ENCODE peak calls at places on chromosomes 12 and 14, in four cellular contexts. P is HEK293T, H is HepG2, M is GM12878. G is an unnamed sample.

GRCh38 chr14:71711619-71712018 is 220.6 kb upstream of the RGS6 start:
- DNase-seq in P (no peak), H (no peak), M (no peak), G (no peak)

GRCh38 chr14:87813211-87813610 is 179.8 kb downstream of the GALC start:
- DNase-seq in P (no peak), H (no peak), M (no peak), G (no peak)

GRCh38 chr12:50642035-50642451 is 121.9 kb upstream of the ATF1 start:
- DNase-seq in P (no peak), H (peak; percentile 36), M (no peak), G (peak; percentile 50)

GRCh38 chr12:116060765-116061164 is 216.7 kb downstream of the MED13L start:
- DNase-seq in P (no peak), H (no peak), M (peak; percentile 37), G (no peak)

GRCh38 chr12:54654926-54655325 is 6.8 kb upstream of the DCD start:
- DNase-seq in P (no peak), H (no peak), M (no peak), G (no peak)

GRCh38 chr12:110335481-110336045 is 54.5 kb downstream of the ATP2A2 start:
- DNase-seq in P (no peak), H (no peak), M (no peak), G (no peak)

GRCh38 chr12:130710733-130711080 is 5.4 kb downstream of the RIMBP2 start:
- DNase-seq in P (no peak), H (no peak), M (no peak), G (no peak)

GRCh38 chr14:78010688-78011087 is 159.5 kb upstream of the NRXN3 start:
- DNase-seq in P (no peak), H (no peak), M (no peak), G (no peak)

GRCh38 chr14:68658029-68658509 is 134.8 kb downstream of the ZFP36L1 start:
- DNase-seq in P (no peak), H (no peak), M (no peak), G (no peak)

GRCh38 chr12:24049101-24049500 is 99.6 kb upstream of the SOX5 start:
- DNase-seq in P (no peak), H (no peak), M (no peak), G (no peak)

GRCh38 chr12:50117057-50117622 is 5.1 kb downstream of the COX14 start:
- DNase-seq in P (no peak), H (no peak), M (no peak), G (no peak)

GRCh38 chr14:61461808-61462275 is 140.5 kb downstream of the PRKCH start:
- DNase-seq in P (peak; percentile 67), H (peak; percentile 68), M (no peak), G (peak; percentile 60)

GRCh38 chr12:78470354-78471195 is 394.0 kb upstream of the SYT1 start:
- DNase-seq in P (peak; percentile 30), H (peak; percentile 27), M (no peak), G (no peak)

GRCh38 chr14:72479471-72479931 is 414.4 kb downstream of the DPF3 start:
- DNase-seq in P (no peak), H (no peak), M (peak; percentile 75), G (no peak)

GRCh38 chr12:57591567-57592325 is 754 bp downstream of the PIP4K2C start:
- DNase-seq in P (no peak), H (no peak), M (no peak), G (peak; percentile 53)

GRCh38 chr12:130357241-130357640 is 19.6 kb downstream of the PIWIL1 start:
- DNase-seq in P (no peak), H (no peak), M (no peak), G (no peak)

GRCh38 chr14:25833341-25834121 is 764.3 kb downstream of the NOVA1 start:
- DNase-seq in P (peak; percentile 53), H (peak; percentile 46), M (no peak), G (peak; percentile 4)
- TF ChIP-seq TARDBP in P (no peak), H (no peak), M (no peak), G (no peak)

GRCh38 chr14:25118671-25119070 is 68.7 kb upstream of the STXBP6 start:
- DNase-seq in P (no peak), H (no peak), M (no peak), G (no peak)

GRCh38 chr14:25122843-25123242 is 72.9 kb upstream of the STXBP6 start:
- DNase-seq in P (no peak), H (no peak), M (no peak), G (no peak)

GRCh38 chr14:25121342-25122129 is 71.6 kb upstream of the STXBP6 start:
- DNase-seq in P (no peak), H (peak; percentile 34), M (no peak), G (peak; percentile 7)

GRCh38 chr14:25120261-25120660 is 70.3 kb upstream of the STXBP6 start:
- DNase-seq in P (no peak), H (no peak), M (no peak), G (no peak)

DNA sequence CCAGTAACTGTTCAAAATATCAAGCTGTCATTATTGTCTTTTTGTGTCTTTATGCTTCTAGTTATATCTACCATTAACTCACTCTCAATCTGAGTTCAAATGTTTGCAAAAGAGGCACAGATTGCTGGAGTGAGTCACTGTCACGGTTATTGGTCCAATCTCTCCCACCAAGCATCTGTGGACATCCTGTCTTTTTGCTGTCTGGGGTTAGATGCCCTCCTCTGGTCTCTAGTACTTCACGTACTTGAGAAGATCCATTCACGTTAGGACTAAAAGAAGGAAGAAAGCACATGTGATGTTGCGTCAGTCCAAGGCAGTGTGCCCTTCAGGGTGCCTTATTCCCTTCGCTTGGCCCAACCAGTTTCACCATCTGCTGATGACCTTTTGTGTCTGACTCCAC is 72.2 kb upstream of the STXBP6 start:
- DNase-seq in P (no peak), H (no peak), M (no peak), G (no peak)
- TF ChIP-seq TARDBP in P (no peak), H (no peak), M (no peak), G (no peak)

GRCh38 chr12:106118-106561 is 39.6 kb downstream of the IQSEC3 start:
- DNase-seq in P (peak; percentile 15), H (peak; percentile 17), M (peak; percentile 68), G (no peak)

GRCh38 chr12:109872-110271 is 43.3 kb downstream of the IQSEC3 start:
- DNase-seq in P (no peak), H (no peak), M (no peak), G (no peak)

GRCh38 chr12:109446-109845 is 42.9 kb downstream of the IQSEC3 start:
- DNase-seq in P (no peak), H (no peak), M (no peak), G (no peak)

GRCh38 chr12:105696-106095 is 39.1 kb downstream of the IQSEC3 start:
- DNase-seq in P (no peak), H (no peak), M (no peak), G (no peak)

DNA sequence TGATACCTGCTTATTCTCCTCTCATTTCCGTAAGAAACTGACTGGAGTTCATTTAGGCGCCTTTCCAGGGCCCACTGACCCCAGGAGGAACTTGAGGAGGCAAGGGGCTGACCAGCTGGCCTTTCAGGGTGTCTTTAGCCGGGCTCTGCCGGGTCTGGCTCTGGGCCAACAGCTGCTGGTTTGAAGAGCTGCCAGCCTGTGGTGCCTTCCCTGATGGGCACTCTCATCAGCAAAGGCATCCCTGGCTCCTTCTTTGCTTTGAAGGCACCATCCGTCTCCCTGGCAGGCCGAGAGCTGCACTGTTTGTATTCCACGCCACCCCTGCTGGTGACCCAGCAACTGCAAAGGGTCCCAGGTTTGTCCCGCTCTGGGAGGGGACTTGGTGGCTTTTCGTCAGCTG is 42.0 kb downstream of the IQSEC3 start:
- DNase-seq in P (no peak), H (no peak), M (no peak), G (no peak)
- TF ChIP-seq TARDBP in P (no peak), H (no peak), M (no peak), G (no peak)

GRCh38 chr14:105602799-105603763 is 76.7 kb downstream of the TMEM121 start:
- DNase-seq in P (no peak), H (no peak), M (no peak), G (peak; percentile 13)
- TF ChIP-seq TARDBP in P (no peak), H (no peak), M (no peak), G (no peak)

GRCh38 chr12:17302001-17302400 is 696.0 kb upstream of the LMO3 start:
- DNase-seq in P (no peak), H (no peak), M (no peak), G (no peak)

GRCh38 chr12:17301544-17301943 is 695.6 kb upstream of the LMO3 start:
- DNase-seq in P (no peak), H (no peak), M (no peak), G (no peak)

DNA sequence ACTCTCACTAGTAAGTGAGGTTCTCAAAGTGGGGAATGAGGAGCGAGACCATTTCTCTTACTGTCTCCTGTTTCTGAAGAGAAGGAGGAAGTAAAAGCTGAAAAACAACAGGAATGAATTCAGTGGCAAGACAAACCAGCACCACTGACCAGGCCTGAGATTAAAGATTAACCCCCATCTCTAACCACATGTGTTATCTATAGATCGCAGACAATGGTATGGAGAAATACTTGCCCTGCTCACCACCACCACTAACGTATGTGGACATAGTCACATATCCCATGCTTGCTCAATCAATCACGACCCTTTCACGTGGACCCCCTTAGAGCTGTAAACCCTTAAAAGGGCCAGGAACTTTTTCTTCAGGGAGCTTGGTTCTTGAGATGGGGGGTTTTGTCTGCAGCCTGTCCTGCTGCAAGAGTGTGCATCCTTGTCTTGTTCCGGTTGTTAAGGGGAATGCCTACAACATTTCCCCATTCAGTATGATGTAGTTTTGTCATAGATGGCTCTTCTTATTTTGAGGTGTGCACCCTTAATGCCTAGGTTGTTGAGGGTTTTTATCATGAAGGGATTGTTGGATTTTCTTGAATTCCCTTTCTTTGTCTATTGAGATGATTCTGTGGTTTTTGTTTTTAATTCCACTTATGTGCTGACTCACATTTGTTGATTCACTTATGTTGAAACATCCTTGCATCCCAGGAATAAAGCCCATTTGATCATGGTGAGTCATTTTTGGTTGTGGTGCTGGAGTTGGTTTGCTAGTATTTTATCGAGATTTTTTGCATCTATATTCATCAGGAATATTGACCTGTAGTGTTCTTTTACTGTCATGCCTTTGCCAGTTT is 698.8 kb upstream of the LMO3 start:
- DNase-seq in P (no peak), H (no peak), M (no peak), G (no peak)
- TF ChIP-seq TARDBP in P (no peak), H (no peak), M (no peak), G (no peak)